ENCODE peak calls at places on chromosomes 3 and 15, in five cellular contexts. R, O, C, E and G are unnamed samples.

GRCh38 chr15:96393209-96393513 is 62.7 kb downstream of the NR2F2 start:
- DNase-seq in R (no peak), O (no peak), C (no peak), E (no peak), G (no peak)

GRCh38 chr15:27438403-27439375 is 467.7 kb downstream of the GABRG3 start:
- DNase-seq in R (no peak), O (no peak), C (no peak), E (no peak), G (no peak)

GRCh38 chr3:182509312-182509711 is 284.0 kb upstream of the ATP11B start:
- DNase-seq in R (no peak), O (no peak), C (no peak), E (no peak), G (no peak)

GRCh38 chr3:48507256-48508061 is 3.5 kb upstream of the SHISA5 start:
- DNase-seq in R (peak; percentile 58), O (peak; percentile 76), C (peak; percentile 65), E (peak; percentile 56), G (peak; percentile 56)

GRCh38 chr15:39579487-39580116 is 1.3 kb upstream of the THBS1 start:
- DNase-seq in R (peak; percentile 92), O (peak; percentile 70), C (peak; percentile 93), E (no peak), G (no peak)

GRCh38 chr3:117435481-117435880 is 725.9 kb downstream of the TUSC7 start:
- DNase-seq in R (no peak), O (no peak), C (no peak), E (no peak), G (no peak)

GRCh38 chr3:128489860-128490649 is 2.9 kb downstream of the GATA2 start:
- DNase-seq in R (peak; percentile 55), O (no peak), C (peak; percentile 54), E (peak; percentile 29), G (no peak)

GRCh38 chr3:110413807-110414748 is 657.5 kb upstream of the NECTIN3 start:
- DNase-seq in R (peak; percentile 69), O (no peak), C (peak; percentile 73), E (no peak), G (no peak)

GRCh38 chr3:43531835-43532234 is 90.0 kb downstream of the ANO10 start:
- DNase-seq in R (peak; percentile 85), O (no peak), C (no peak), E (no peak), G (no peak)

GRCh38 chr15:35857812-35858211 is 311.8 kb upstream of the DPH6 start:
- DNase-seq in R (no peak), O (no peak), C (no peak), E (no peak), G (no peak)

GRCh38 chr15:35854398-35854797 is 308.4 kb upstream of the DPH6 start:
- DNase-seq in R (no peak), O (no peak), C (no peak), E (no peak), G (no peak)

GRCh38 chr15:35851491-35851890 is 305.5 kb upstream of the DPH6 start:
- DNase-seq in R (no peak), O (no peak), C (no peak), E (no peak), G (no peak)

GRCh38 chr15:35850284-35850683 is 304.3 kb upstream of the DPH6 start:
- DNase-seq in R (no peak), O (no peak), C (no peak), E (no peak), G (no peak)

GRCh38 chr15:35852818-35853624 is 307.1 kb upstream of the DPH6 start:
- DNase-seq in R (no peak), O (no peak), C (no peak), E (no peak), G (no peak)
- TF ChIP-seq CTCF in R (no peak), O (no peak), C (no peak), E (no peak), G (no peak)

GRCh38 chr3:148128136-148128535 is 569.6 kb upstream of the AGTR1 start:
- DNase-seq in R (no peak), O (no peak), C (no peak), E (no peak), G (no peak)
- TF ChIP-seq CTCF in R (no peak), O (no peak), C (no peak), E (no peak), G (no peak)

GRCh38 chr15:66681395-66681794 is 20.6 kb upstream of the SMAD6 start:
- DNase-seq in R (no peak), O (no peak), C (no peak), E (no peak), G (no peak)

GRCh38 chr15:66682246-66682645 is 19.8 kb upstream of the SMAD6 start:
- DNase-seq in R (no peak), O (no peak), C (no peak), E (no peak), G (no peak)

GRCh38 chr15:66682865-66683264 is 19.2 kb upstream of the SMAD6 start:
- DNase-seq in R (peak; percentile 18), O (no peak), C (no peak), E (no peak), G (no peak)

GRCh38 chr15:66684136-66684681 is 17.8 kb upstream of the SMAD6 start:
- DNase-seq in R (no peak), O (no peak), C (no peak), E (no peak), G (no peak)

GRCh38 chr15:66685638-66686150 is 16.3 kb upstream of the SMAD6 start:
- DNase-seq in R (no peak), O (no peak), C (no peak), E (no peak), G (no peak)
- TF ChIP-seq CTCF in R (peak; percentile 70), O (no peak), C (peak; percentile 36), E (no peak), G (no peak)

GRCh38 chr3:41223078-41223477 is 23.8 kb downstream of the CTNNB1 start:
- DNase-seq in R (no peak), O (no peak), C (no peak), E (no peak), G (no peak)

GRCh38 chr3:41222508-41222907 is 23.2 kb downstream of the CTNNB1 start:
- DNase-seq in R (no peak), O (no peak), C (peak; percentile 82), E (no peak), G (no peak)

GRCh38 chr3:41223691-41224090 is 24.4 kb downstream of the CTNNB1 start:
- DNase-seq in R (no peak), O (no peak), C (no peak), E (no peak), G (no peak)

GRCh38 chr3:41222012-41222411 is 22.7 kb downstream of the CTNNB1 start:
- DNase-seq in R (no peak), O (no peak), C (no peak), E (no peak), G (no peak)

DNA sequence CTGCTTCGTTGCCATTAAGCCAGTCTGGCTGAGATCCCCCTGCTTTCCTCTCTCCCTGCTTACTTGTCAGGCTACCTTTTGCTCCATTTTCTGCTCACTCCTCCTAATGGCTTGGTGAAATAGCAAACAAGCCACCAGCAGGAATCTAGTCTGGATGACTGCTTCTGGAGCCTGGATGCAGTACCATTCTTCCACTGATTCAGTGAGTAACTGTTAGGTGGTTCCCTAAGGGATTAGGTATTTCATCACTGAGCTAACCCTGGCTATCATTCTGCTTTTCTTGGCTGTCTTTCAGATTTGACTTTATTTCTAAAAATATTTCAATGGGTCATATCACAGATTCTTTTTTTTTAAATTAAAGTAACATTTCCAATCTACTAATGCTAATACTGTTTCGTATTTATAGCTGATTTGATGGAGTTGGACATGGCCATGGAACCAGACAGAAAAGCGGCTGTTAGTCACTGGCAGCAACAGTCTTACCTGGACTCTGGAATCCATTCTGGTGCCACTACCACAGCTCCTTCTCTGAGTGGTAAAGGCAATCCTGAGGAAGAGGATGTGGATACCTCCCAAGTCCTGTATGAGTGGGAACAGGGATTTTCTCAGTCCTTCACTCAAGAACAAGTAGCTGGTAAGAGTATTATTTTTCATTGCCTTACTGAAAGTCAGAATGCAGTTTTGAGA is 25.0 kb downstream of the CTNNB1 start:
- DNase-seq in R (peak; percentile 75), O (no peak), C (peak; percentile 56), E (no peak), G (no peak)
- TF ChIP-seq CTCF in R (no peak), O (no peak), C (no peak), E (no peak), G (no peak)

DNA sequence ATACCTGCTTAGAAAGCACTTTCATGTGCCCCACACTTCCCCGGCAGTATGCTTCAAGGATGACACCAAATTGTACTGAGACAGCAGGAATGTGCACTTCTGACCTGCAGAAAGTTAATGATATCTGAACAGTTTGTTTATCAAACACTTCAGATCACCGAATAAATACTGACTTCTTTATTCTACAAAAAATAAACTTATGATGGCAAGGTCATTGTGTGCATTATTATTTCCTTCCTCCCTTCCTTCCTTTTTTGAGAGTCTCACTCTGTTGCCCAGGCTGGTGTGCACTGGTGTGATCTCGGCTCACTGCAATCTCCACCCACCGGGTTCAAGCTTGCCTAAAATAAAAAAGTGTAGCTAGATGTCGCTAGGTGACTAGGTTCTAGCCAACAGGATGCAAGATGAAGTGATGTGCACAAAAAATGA is 80.3 kb downstream of the FAIM start:
- DNase-seq in R (no peak), O (no peak), C (no peak), E (no peak), G (no peak)
- TF ChIP-seq CTCF in R (no peak), O (no peak), C (no peak), E (no peak), G (no peak)

GRCh38 chr15:61871926-61872522 is 188.2 kb downstream of the VPS13C start:
- DNase-seq in R (peak; percentile 33), O (no peak), C (peak; percentile 30), E (no peak), G (no peak)
- TF ChIP-seq CTCF in R (peak; percentile 84), O (peak; percentile 60), C (peak; percentile 58), E (peak; percentile 72), G (peak; percentile 62)

DNA sequence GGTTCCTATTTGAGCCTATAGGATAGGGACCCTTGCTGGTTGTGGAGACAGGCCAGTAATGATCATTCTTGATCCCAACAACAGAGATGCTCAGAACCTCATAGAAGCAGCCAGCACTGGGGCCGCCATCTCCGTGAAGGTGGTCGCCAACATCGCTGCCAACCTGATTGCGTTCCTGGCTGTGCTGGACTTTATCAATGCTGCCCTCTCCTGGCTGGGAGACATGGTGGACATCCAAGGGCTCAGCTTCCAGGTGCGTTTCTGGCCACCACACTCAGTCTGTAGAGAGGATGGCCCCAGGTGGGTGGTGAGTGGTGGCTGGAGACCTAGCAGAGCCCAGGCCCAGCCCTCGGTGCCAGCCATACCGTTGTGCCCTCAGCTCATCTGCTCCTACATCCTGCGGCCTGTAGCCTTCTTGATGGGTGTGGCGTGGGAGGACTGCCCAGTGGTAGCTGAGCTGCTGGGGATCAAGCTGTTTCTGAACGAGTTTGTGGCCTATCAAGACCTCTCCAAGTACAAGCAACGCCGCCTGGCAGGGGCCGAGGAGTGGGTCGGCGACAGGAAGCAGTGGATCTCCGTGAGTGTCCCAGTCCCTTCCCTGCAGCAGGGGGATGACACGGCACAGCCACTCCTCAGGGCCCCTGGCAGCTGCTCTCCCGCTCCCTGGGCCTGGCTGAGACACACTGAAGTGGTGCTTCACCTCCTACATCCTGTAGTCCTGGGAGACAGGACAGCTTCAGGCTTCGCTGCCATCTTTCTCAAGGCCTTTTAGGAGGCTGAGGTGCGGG is 46.5 kb upstream of the PDE8A start:
- DNase-seq in R (no peak), O (no peak), C (no peak), E (no peak), G (no peak)
- TF ChIP-seq CTCF in R (peak; percentile 49), O (no peak), C (no peak), E (no peak), G (no peak)

DNA sequence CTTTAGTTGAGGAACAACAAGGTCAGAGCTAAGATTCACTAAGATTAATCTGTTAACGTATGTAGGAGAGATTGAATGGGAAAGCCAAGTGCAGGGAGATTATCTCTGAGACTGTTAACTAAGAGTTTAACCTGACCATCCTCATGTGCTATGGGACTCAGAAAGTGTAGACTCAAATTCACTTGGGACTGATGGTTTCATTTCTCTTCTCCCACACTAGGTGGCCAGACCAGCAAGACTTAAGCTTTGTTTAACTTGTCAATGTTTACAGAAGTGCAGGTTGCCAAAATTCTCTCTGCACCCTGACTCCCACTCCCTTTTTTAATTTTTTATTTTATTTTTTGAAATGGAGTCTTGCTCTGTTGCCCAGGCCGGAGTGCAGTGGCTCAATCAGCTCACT is 6.3 kb upstream of the HEXA start:
- DNase-seq in R (peak; percentile 10), O (no peak), C (peak; percentile 4), E (no peak), G (no peak)
- TF ChIP-seq CTCF in R (peak; percentile 59), O (no peak), C (peak; percentile 36), E (no peak), G (no peak)